ENCODE peak calls at places on chromosomes 16 and 17, in five cellular contexts. R, Z, J, F and I are unnamed samples.
A peak's percentile ranks its signal among the peaks of the same experiment; 100 is the strongest.

GRCh38 chr16:23909792-23910418 is 74.1 kb downstream of the PRKCB start:
- DNase-seq in R (no peak), Z (no peak), J (no peak), F (no peak), I (no peak)

GRCh38 chr16:89495121-89495520 is 4.8 kb upstream of the ANKRD11 start:
- DNase-seq in R (no peak), Z (no peak), J (no peak), F (peak; percentile 83), I (no peak)

GRCh38 chr17:74962622-74963394 is 9.8 kb downstream of the HID1 start:
- DNase-seq in R (no peak), Z (no peak), J (no peak), F (no peak), I (no peak)

GRCh38 chr16:1448536-1449116 is 4.3 kb upstream of the CCDC154 start:
- DNase-seq in R (no peak), Z (no peak), J (no peak), F (no peak), I (no peak)

GRCh38 chr16:25925466-25925865 is 233.7 kb downstream of the HS3ST4 start:
- DNase-seq in R (no peak), Z (no peak), J (no peak), F (no peak), I (no peak)

GRCh38 chr16:84177740-84178070 is 9.2 kb downstream of the TAF1C start:
- DNase-seq in R (no peak), Z (no peak), J (no peak), F (no peak), I (no peak)

GRCh38 chr17:44581868-44582267 is 24.6 kb downstream of the FZD2 start:
- DNase-seq in R (no peak), Z (no peak), J (no peak), F (no peak), I (peak; percentile 43)

GRCh38 chr17:8277317-8277716 is 11.2 kb upstream of the RANGRF start:
- DNase-seq in R (no peak), Z (no peak), J (no peak), F (no peak), I (no peak)

GRCh38 chr16:71428883-71429282 is 13.0 kb downstream of the TLE7 start:
- DNase-seq in R (no peak), Z (no peak), J (no peak), F (no peak), I (no peak)

GRCh38 chr17:62189377-62189776 is 124.3 kb upstream of the MED13 start:
- DNase-seq in R (no peak), Z (no peak), J (no peak), F (no peak), I (no peak)

GRCh38 chr16:67019171-67019570 is 9.8 kb upstream of the CBFB start:
- DNase-seq in R (peak; percentile 52), Z (no peak), J (no peak), F (no peak), I (no peak)

GRCh38 chr17:82384730-82385429 is 13.3 kb downstream of the UTS2R start:
- DNase-seq in R (peak; percentile 78), Z (no peak), J (no peak), F (peak; percentile 23), I (peak; percentile 61)
- TF ChIP-seq CTCF in R (no peak), Z (no peak), J (no peak), F (no peak), I (peak; percentile 17)

DNA sequence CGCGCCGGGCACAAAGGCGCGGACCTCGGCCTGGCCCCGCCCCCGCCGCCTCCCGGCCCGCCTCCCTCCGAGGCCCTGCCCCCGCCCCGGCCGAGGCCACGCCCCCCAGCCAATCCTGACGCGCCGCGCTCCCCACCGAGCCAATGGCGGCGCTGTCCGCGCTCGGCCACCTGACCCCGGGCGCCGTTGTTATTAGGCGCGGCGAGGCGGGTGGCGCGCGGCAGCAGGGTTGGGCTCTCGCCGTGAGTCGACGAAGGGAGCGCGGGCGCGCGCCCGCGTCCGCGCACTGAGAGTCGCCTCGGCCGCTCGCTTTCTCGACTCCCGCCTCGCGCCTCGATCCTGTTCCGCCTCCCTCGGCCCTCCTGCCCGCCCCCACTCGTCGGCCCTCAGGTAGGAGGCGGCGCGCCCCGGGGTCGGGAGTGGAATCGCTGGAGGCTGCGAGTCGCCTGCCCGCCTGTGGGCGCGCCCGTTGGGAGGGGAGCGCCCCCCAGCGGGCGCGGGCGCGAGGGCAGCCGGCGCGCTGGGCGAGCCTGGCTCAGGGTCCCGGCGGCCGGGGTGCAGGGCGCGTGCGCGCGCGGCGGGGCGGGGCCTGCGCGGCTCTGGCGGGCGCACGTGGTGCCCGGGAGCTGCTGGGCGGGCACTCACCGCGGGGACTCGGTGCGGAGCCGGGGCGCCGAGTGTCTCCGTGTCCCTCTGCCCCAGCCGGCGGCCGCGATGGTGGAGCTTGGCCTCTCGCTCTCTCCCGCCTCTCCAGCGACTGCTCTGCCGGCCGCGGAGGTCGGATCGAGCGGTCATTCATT is 405 bp upstream of the CBLN1 start:
- DNase-seq in R (peak; percentile 68), Z (peak; percentile 23), J (peak; percentile 84), F (peak; percentile 23), I (no peak)
- TF ChIP-seq CTCF in R (no peak), Z (no peak), J (no peak), F (no peak), I (no peak)

DNA sequence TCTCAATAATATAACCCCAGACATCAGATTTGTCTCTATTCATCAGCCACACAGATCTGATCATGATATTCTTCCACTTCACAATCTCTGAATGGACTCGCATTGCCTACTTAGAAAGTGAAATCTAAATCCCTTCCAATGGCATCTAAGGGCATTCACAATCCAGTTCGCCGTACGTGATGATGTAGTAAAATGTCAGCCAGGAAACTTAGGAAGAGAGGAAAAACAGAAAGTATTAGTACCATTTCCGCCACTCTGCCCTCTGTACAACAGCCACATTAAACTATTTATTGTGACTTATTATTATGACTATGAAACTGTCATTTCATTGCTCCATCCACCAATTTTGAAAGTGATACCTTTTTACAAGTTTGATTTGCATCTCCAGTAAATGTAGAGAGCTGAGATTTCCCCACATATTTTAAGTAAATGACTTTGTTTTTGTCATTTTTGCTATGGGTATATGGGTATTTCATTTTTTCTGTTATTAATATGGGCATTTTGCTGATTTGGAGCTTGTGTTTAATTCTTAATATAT is 69.4 kb upstream of the SMIM36 start:
- DNase-seq in R (no peak), Z (no peak), J (no peak), F (no peak), I (no peak)
- TF ChIP-seq CTCF in R (no peak), Z (no peak), J (no peak), F (no peak), I (no peak)

GRCh38 chr16:59295474-59295873 is 561.4 kb upstream of the GOT2 start:
- DNase-seq in R (no peak), Z (no peak), J (no peak), F (no peak), I (no peak)
- TF ChIP-seq CTCF in R (no peak), Z (no peak), J (no peak), F (no peak), I (no peak)

GRCh38 chr16:50323335-50324011 is 45.3 kb downstream of the BRD7 start:
- DNase-seq in R (peak; percentile 72), Z (no peak), J (peak; percentile 52), F (peak; percentile 60), I (no peak)
- TF ChIP-seq CTCF in R (no peak), Z (no peak), J (peak; percentile 11), F (no peak), I (no peak)

GRCh38 chr17:50506298-50506697 is 1.9 kb upstream of the MYCBPAP start:
- DNase-seq in R (no peak), Z (no peak), J (peak; percentile 49), F (no peak), I (no peak)

GRCh38 chr17:50511058-50511457 is 2.8 kb downstream of the MYCBPAP start:
- DNase-seq in R (no peak), Z (peak; percentile 55), J (peak; percentile 16), F (peak; percentile 38), I (peak; percentile 48)

GRCh38 chr17:50507871-50508572 is at the start of gene MYCBPAP:
- DNase-seq in R (peak; percentile 92), Z (peak; percentile 78), J (peak; percentile 93), F (peak; percentile 83), I (peak; percentile 88)

GRCh38 chr17:50505731-50506130 is 2.5 kb upstream of the MYCBPAP start:
- DNase-seq in R (no peak), Z (no peak), J (no peak), F (no peak), I (no peak)

DNA sequence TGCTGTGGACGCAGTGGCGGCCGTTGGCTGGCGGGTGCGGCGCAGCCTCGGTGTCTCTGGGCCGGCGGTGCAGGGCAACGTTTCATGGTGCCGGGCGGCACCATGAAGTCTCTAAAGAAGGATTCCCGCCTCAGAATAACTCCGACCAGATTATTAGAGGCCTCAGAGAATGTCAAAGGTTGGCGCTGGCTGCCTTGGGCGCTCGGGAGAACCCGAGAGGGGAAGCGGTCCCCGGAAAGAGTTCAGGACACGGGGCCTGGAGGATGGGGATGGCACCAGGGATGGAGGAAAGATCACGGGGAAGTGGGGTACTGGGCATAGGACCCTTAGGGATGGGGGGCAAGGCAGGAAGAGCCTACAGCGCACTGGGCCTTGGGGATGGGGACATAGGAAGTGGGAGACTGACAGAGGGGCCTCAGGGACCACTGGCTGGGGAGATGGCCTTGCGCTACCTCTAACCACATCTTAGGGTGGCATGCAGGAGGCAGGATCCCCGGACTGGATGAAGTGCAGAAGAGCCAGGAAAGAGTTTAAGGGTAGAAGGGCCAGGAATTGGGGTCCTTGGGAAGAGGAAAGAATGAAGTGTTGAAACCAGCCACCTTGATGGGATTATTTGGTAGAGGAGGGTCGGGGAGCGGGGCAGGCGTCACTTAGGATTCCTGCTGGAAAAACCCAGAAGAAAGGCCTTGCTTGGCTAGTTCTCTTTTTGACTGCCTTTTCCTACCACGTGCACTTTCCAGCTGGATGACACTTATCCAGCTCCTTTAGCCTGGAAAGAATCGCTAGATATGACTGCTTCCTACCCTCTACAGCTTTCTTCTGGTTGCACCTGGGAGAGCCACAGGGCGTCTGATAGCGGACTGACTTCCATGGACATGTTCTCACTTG is 578 bp downstream of the MYCBPAP start:
- DNase-seq in R (no peak), Z (no peak), J (no peak), F (no peak), I (no peak)
- TF ChIP-seq CTCF in R (no peak), Z (no peak), J (no peak), F (no peak), I (peak; percentile 42)

DNA sequence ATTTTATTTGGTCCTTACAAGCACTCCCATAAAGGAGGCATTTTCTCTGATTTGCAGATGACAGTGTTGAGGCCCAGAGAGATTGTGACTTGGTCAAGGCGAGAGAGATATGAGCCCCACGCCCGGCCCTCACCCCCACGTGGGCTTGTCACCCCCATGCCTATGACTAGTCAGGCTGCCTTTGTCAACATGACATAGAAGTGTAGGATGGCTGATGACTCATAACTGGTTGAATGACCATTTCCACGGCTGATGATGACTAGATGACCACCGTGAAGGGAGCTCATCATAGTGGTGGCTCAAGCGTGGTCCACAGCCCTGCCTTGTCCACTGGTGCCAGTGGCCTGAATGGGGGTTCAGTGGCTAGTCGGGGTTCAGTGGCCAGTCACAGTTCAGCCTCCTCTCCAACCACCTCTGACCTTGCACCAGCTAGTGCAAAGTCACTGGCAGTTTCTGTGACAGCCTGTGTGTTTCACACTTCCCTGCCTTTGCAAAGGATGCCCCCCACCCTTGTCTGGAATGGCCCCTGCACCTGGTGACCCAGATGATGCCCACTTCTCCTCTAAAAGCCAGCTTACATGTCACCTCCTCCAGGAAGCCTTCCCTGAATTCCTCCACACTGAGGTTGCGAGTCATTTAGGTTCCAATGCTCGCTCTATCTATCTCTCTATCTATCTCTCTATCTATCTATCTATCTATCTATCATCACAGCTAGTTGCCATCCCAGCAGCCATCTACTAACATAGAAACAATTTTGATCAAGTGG is 3.8 kb upstream of the WSCD1 start:
- DNase-seq in R (no peak), Z (no peak), J (peak; percentile 30), F (no peak), I (no peak)
- TF ChIP-seq CTCF in R (no peak), Z (no peak), J (no peak), F (no peak), I (no peak)

GRCh38 chr17:17741346-17742023 is 60.2 kb downstream of the RAI1 start:
- DNase-seq in R (no peak), Z (no peak), J (no peak), F (peak; percentile 46), I (no peak)
- TF ChIP-seq CTCF in R (no peak), Z (no peak), J (no peak), F (peak; percentile 35), I (no peak)